ENCODE peak calls at places on chromosome 21, in eight cellular contexts. J is fibroblast of lung, G is occipital lobe, E is neural crest cell, B is HTR-8/SVneo, U is thoracic aorta, A is mesothelial cell of epicardium, S is putamen. Y is an unnamed sample.

GRCh38 chr21:45534591-45535331 is 7.5 kb downstream of the SLC19A1 start:
- DNase-seq in J (peak; percentile 32), G (peak; percentile 25), E (no peak), B (no peak), U (no peak), A (peak; percentile 35), S (peak; percentile 62), Y (no peak)

GRCh38 chr21:26394341-26394740 is 178.7 kb downstream of the CYYR1 start:
- DNase-seq in J (no peak), G (no peak), E (no peak), B (no peak), U (no peak), A (no peak), S (no peak), Y (no peak)

GRCh38 chr21:46096997-46097825 is 701 bp upstream of the COL6A2 start:
- DNase-seq in J (peak; percentile 40), G (no peak), E (no peak), B (no peak), U (no peak), A (peak; percentile 28), S (no peak), Y (no peak)

GRCh38 chr21:45262616-45263015 is 25.1 kb downstream of the POFUT2 start:
- DNase-seq in J (no peak), G (no peak), E (no peak), B (no peak), U (no peak), A (no peak), S (no peak), Y (no peak)

GRCh38 chr21:42356680-42357079 is 5.9 kb upstream of the TFF2 start:
- DNase-seq in J (no peak), G (no peak), E (no peak), B (no peak), U (no peak), A (no peak), S (no peak), Y (no peak)

GRCh38 chr21:25857308-25858099 is 122.7 kb downstream of the GABPA start:
- DNase-seq in J (peak; percentile 34), G (no peak), E (no peak), B (no peak), U (no peak), A (no peak), S (no peak), Y (no peak)

GRCh38 chr21:25936776-25937175 is 202.0 kb downstream of the GABPA start:
- DNase-seq in J (peak; percentile 31), G (no peak), E (no peak), B (no peak), U (no peak), A (no peak), S (no peak), Y (peak; percentile 22)

GRCh38 chr21:36113647-36114428 is 21.0 kb upstream of the CBR3 start:
- DNase-seq in J (no peak), G (no peak), E (no peak), B (no peak), U (no peak), A (no peak), S (no peak), Y (no peak)

GRCh38 chr21:41451753-41452676 is 26.0 kb downstream of the MX1 start:
- DNase-seq in J (no peak), G (no peak), E (no peak), B (no peak), U (no peak), A (no peak), S (no peak), Y (no peak)